ENCODE peak calls at places on chromosomes 12 and 14, in seven cellular contexts. W, R, V, E, J, H and L are unnamed samples.

GRCh38 chr14:26811756-26812305 is 214.0 kb upstream of the NOVA1 start:
- DNase-seq in W (no peak), R (no peak), V (no peak), E (no peak), J (no peak), H (no peak), L (no peak)

GRCh38 chr14:36684946-36685345 is 23.3 kb downstream of the PAX9 start:
- DNase-seq in W (no peak), R (no peak), V (no peak), E (no peak), J (no peak), H (no peak), L (no peak)

GRCh38 chr12:115451785-115452736 is 768.1 kb upstream of the TBX3 start:
- DNase-seq in W (peak; percentile 70), R (peak; percentile 18), V (no peak), E (no peak), J (peak; percentile 59), H (peak; percentile 10), L (no peak)

GRCh38 chr14:56154321-56154720 is 36.1 kb downstream of the PELI2 start:
- DNase-seq in W (no peak), R (no peak), V (no peak), E (no peak), J (no peak), H (no peak), L (no peak)

GRCh38 chr14:23284654-23285529 is 1.0 kb downstream of the HOMEZ start:
- DNase-seq in W (no peak), R (no peak), V (no peak), E (no peak), J (no peak), H (peak; percentile 12), L (no peak)

GRCh38 chr12:49890096-49890461 is 13.6 kb downstream of the FAIM2 start:
- DNase-seq in W (no peak), R (no peak), V (no peak), E (no peak), J (no peak), H (no peak), L (no peak)

GRCh38 chr12:14654842-14655241 is 41.6 kb downstream of the GUCY2C start:
- DNase-seq in W (no peak), R (no peak), V (no peak), E (no peak), J (no peak), H (no peak), L (no peak)

GRCh38 chr12:127628655-127629054 is 638.3 kb upstream of the TMEM132C start:
- DNase-seq in W (no peak), R (no peak), V (no peak), E (no peak), J (no peak), H (peak; percentile 75), L (no peak)

GRCh38 chr12:18430425-18431048 is 169.2 kb downstream of the PIK3C2G start:
- DNase-seq in W (no peak), R (peak; percentile 20), V (no peak), E (no peak), J (peak; percentile 24), H (peak; percentile 71), L (peak; percentile 55)

GRCh38 chr12:105352940-105353635 is 22.6 kb downstream of the C12orf75 start:
- DNase-seq in W (no peak), R (no peak), V (peak; percentile 39), E (no peak), J (no peak), H (no peak), L (no peak)

GRCh38 chr12:46268349-46268616 is 560 bp downstream of the SLC38A1 start:
- DNase-seq in W (no peak), R (no peak), V (no peak), E (peak; percentile 78), J (no peak), H (peak; percentile 19), L (no peak)

GRCh38 chr14:95573313-95573712 is 38.5 kb downstream of the GLRX5 start:
- DNase-seq in W (no peak), R (no peak), V (no peak), E (no peak), J (no peak), H (no peak), L (no peak)

GRCh38 chr14:55449116-55449515 is 8.7 kb upstream of the TBPL2 start:
- DNase-seq in W (no peak), R (no peak), V (no peak), E (no peak), J (no peak), H (no peak), L (no peak)

GRCh38 chr12:127550271-127550670 is 716.7 kb upstream of the TMEM132C start:
- DNase-seq in W (no peak), R (no peak), V (no peak), E (no peak), J (no peak), H (peak; percentile 55), L (no peak)

GRCh38 chr14:77641207-77641533 is 24.7 kb upstream of the SPTLC2 start:
- DNase-seq in W (no peak), R (no peak), V (no peak), E (no peak), J (no peak), H (no peak), L (no peak)

GRCh38 chr12:32107376-32108267 is 975 bp downstream of the BICD1 start:
- DNase-seq in W (no peak), R (peak; percentile 31), V (peak; percentile 24), E (no peak), J (no peak), H (peak; percentile 80), L (no peak)

GRCh38 chr12:51865757-51866270 is 17.3 kb upstream of the FIGNL2 start:
- DNase-seq in W (no peak), R (no peak), V (no peak), E (no peak), J (no peak), H (no peak), L (no peak)

GRCh38 chr12:101074940-101075680 is 134.9 kb downstream of the SLC5A8 start:
- DNase-seq in W (no peak), R (no peak), V (no peak), E (no peak), J (no peak), H (peak; percentile 4), L (no peak)

GRCh38 chr12:57751788-57752667 is at the start of gene CDK4:
- DNase-seq in W (peak; percentile 99), R (peak; percentile 96), V (peak; percentile 100), E (peak; percentile 100), J (peak; percentile 99), H (peak; percentile 100), L (peak; percentile 99)

GRCh38 chr14:99179506-99179905 is 92.5 kb downstream of the BCL11B start:
- DNase-seq in W (no peak), R (no peak), V (no peak), E (no peak), J (no peak), H (no peak), L (no peak)

GRCh38 chr12:6471992-6472366 is 1.5 kb upstream of the VAMP1 start:
- DNase-seq in W (no peak), R (peak; percentile 17), V (no peak), E (no peak), J (no peak), H (no peak), L (no peak)

GRCh38 chr14:104240426-104241157 is 102.2 kb downstream of the KIF26A start:
- DNase-seq in W (no peak), R (no peak), V (no peak), E (peak; percentile 35), J (no peak), H (no peak), L (no peak)

GRCh38 chr12:122326597-122326996 is 60.3 kb upstream of the VPS33A start:
- DNase-seq in W (no peak), R (no peak), V (no peak), E (no peak), J (no peak), H (no peak), L (no peak)

DNA sequence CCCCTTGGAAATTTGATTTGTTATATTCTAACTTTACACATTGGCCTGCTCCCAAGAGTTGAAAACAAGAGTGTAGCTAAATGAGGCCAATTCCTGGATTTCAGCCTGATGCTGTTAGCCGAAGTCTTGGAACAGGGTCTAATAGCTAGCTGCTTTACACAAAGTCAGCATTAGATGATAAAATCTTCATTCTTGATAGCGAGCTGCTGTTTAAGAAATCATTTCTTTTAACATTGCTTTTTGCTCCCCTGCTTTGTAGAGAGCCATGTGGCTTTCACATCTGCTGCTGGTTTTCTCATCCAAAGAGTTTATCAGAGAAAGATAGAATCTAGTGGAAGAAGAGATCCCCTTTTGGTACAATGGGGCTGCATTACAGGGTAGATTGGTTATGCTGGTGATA is 22.4 kb downstream of the FBXW8 start:
- DNase-seq in W (no peak), R (no peak), V (no peak), E (no peak), J (no peak), H (peak; percentile 48), L (no peak)
- H3K4me1 ChIP-seq in W (no peaks in the 10 kb centered on the region), R (no peaks in the 10 kb centered on the region), V (no peaks in the 10 kb centered on the region), E (no peaks in the 10 kb centered on the region), J (peaks cover 38% of the 10 kb centered on the region), H (no peaks in the 10 kb centered on the region), L (no peaks in the 10 kb centered on the region)

DNA sequence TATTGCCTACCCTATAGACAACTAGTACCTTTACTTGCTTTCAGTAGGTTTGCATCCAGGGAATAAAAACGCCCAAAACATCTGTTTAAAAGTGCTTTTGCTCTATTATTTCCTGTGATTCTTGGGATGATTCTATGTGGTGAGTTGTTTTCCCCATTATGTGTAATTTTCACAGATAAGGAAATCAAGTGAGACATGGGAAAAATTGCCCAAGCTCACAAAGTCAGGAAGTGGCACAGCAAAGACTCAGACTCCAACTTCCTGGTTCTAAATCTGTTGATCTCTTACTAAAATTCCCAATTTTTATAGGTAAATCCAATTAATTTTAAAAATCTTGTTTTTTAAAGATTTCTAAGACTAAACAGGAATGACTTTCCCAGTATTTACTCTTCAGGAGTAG is 39.0 kb downstream of the NID2 start:
- DNase-seq in W (no peak), R (no peak), V (no peak), E (no peak), J (no peak), H (no peak), L (no peak)
- H3K4me1 ChIP-seq in W (peaks cover 33% of the 10 kb centered on the region), R (peaks cover 9% of the 10 kb centered on the region), V (no peaks in the 10 kb centered on the region), E (no peaks in the 10 kb centered on the region), J (peaks cover 67% of the 10 kb centered on the region), H (peaks cover 30% of the 10 kb centered on the region), L (peaks cover 2% of the 10 kb centered on the region)

GRCh38 chr14:75279153-75279738 is 618 bp downstream of the FOS start:
- DNase-seq in W (peak; percentile 82), R (no peak), V (peak; percentile 56), E (peak; percentile 89), J (peak; percentile 80), H (peak; percentile 83), L (no peak)

GRCh38 chr14:75275598-75275997 is 3.0 kb upstream of the FOS start:
- DNase-seq in W (no peak), R (no peak), V (no peak), E (peak; percentile 10), J (no peak), H (no peak), L (no peak)

GRCh38 chr14:75278422-75279152 is at the start of gene FOS:
- DNase-seq in W (peak; percentile 94), R (peak; percentile 98), V (peak; percentile 94), E (peak; percentile 96), J (peak; percentile 91), H (peak; percentile 96), L (peak; percentile 94)

GRCh38 chr14:75277796-75278421 is 719 bp upstream of the FOS start:
- DNase-seq in W (no peak), R (no peak), V (no peak), E (no peak), J (no peak), H (peak; percentile 59), L (no peak)

GRCh38 chr14:75277000-75277795 is 1.4 kb upstream of the FOS start:
- DNase-seq in W (peak; percentile 93), R (peak; percentile 85), V (peak; percentile 91), E (peak; percentile 95), J (peak; percentile 91), H (peak; percentile 89), L (peak; percentile 86)
- H3K4me1 ChIP-seq in W (peaks cover 28% of the 10 kb centered on the region), R (peaks cover 14% of the 10 kb centered on the region), V (no peaks in the 10 kb centered on the region), E (peaks cover 77% of the 10 kb centered on the region), J (peaks cover 68% of the 10 kb centered on the region), H (peaks cover 16% of the 10 kb centered on the region), L (peaks cover 8% of the 10 kb centered on the region)

GRCh38 chr12:12473223-12473622 is 89.4 kb downstream of the DUSP16 start:
- DNase-seq in W (no peak), R (no peak), V (no peak), E (no peak), J (no peak), H (no peak), L (no peak)
- H3K4me1 ChIP-seq in W (no peaks in the 10 kb centered on the region), R (no peaks in the 10 kb centered on the region), V (peaks cover 7% of the 10 kb centered on the region), E (peaks cover 23% of the 10 kb centered on the region), J (peaks cover 17% of the 10 kb centered on the region), H (no peaks in the 10 kb centered on the region), L (peaks cover 1% of the 10 kb centered on the region)